ENCODE peak calls at places on chromosomes 2 and 18, in five cellular contexts. Y is HT-29, H is kidney epithelial cell, C is astrocyte of the spinal cord, D is B cell. I is an unnamed sample.

GRCh38 chr2:206086683-206087350 is 843 bp upstream of the INO80D start:
- DNase-seq in Y (peak), H (no peak), C (peak), D (no peak), I (no peak)

GRCh38 chr2:11899896-11900295 is 153.5 kb downstream of the LPIN1 start:
- DNase-seq in Y (no peak), H (no peak), C (no peak), D (no peak), I (no peak)

GRCh38 chr18:9000736-9001135 is 101.8 kb upstream of the NDUFV2 start:
- DNase-seq in Y (no peak), H (no peak), C (no peak), D (no peak), I (no peak)

GRCh38 chr2:126907671-126908070 is 9.0 kb downstream of the TEX51 start:
- DNase-seq in Y (no peak), H (no peak), C (no peak), D (no peak), I (no peak)

GRCh38 chr2:222795671-222796357 is 65.0 kb upstream of the ACSL3 start:
- DNase-seq in Y (no peak), H (no peak), C (no peak), D (no peak), I (no peak)

GRCh38 chr2:106137944-106138903 is 55.9 kb downstream of the UXS1 start:
- DNase-seq in Y (no peak), H (no peak), C (no peak), D (no peak), I (no peak)

GRCh38 chr18:42614619-42615293 is 500.7 kb downstream of the RIT2 start:
- DNase-seq in Y (no peak), H (peak), C (no peak), D (no peak), I (no peak)

GRCh38 chr18:47881752-47882455 is 48.6 kb downstream of the SMAD2 start:
- DNase-seq in Y (peak), H (peak), C (peak), D (no peak), I (no peak)

GRCh38 chr2:189609423-189609816 is 28.8 kb upstream of the SLC40A1 start:
- DNase-seq in Y (no peak), H (no peak), C (no peak), D (no peak), I (no peak)

GRCh38 chr18:63339920-63340484 is 20.4 kb upstream of the BCL2 start:
- DNase-seq in Y (peak), H (no peak), C (peak), D (no peak), I (no peak)

GRCh38 chr2:97952357-97952756 is 43.4 kb downstream of the TMEM131 start:
- DNase-seq in Y (no peak), H (no peak), C (no peak), D (no peak), I (no peak)

I was measured in progenitor cell of endocrine pancreas.